ENCODE peak calls at places on chromosome 16, in six cellular contexts. One of them, this sample, is unnamed.

GRCh38 chr16:76201385-76201784 is 75.8 kb upstream of the CNTNAP4 start:
- DNase-seq in AG04450: peak; percentile 2
- DNase-seq in body of pancreas: no peak
- DNase-seq in AG09319: no peak
- DNase-seq in RWPE2: no peak
- DNase-seq in psoas muscle: no peak
- DNase-seq in this sample: no peak

GRCh38 chr16:630815-631405 is at the start of gene WFIKKN1:
- DNase-seq in AG04450: no peak
- DNase-seq in body of pancreas: peak; percentile 55
- DNase-seq in AG09319: no peak
- DNase-seq in RWPE2: no peak
- DNase-seq in psoas muscle: peak; percentile 68
- DNase-seq in this sample: no peak

GRCh38 chr16:22225060-22225459 is 19.0 kb downstream of the EEF2K start:
- DNase-seq in AG04450: no peak
- DNase-seq in body of pancreas: no peak
- DNase-seq in AG09319: no peak
- DNase-seq in RWPE2: no peak
- DNase-seq in psoas muscle: no peak
- DNase-seq in this sample: no peak

GRCh38 chr16:29663020-29663828 is at the start of gene SPN:
- DNase-seq in AG04450: no peak
- DNase-seq in body of pancreas: no peak
- DNase-seq in AG09319: no peak
- DNase-seq in RWPE2: no peak
- DNase-seq in psoas muscle: no peak
- DNase-seq in this sample: no peak

GRCh38 chr16:81833751-81834150 is 54.7 kb downstream of the PLCG2 start:
- DNase-seq in AG04450: no peak
- DNase-seq in body of pancreas: no peak
- DNase-seq in AG09319: no peak
- DNase-seq in RWPE2: no peak
- DNase-seq in psoas muscle: no peak
- DNase-seq in this sample: no peak

GRCh38 chr16:85715169-85716015 is 26.6 kb upstream of the GINS2 start:
- DNase-seq in AG04450: no peak
- DNase-seq in body of pancreas: no peak
- DNase-seq in AG09319: no peak
- DNase-seq in RWPE2: peak; percentile 51
- DNase-seq in psoas muscle: no peak
- DNase-seq in this sample: no peak

GRCh38 chr16:63913278-63913677 is 1208.6 kb downstream of the CDH11 start:
- DNase-seq in AG04450: no peak
- DNase-seq in body of pancreas: no peak
- DNase-seq in AG09319: no peak
- DNase-seq in RWPE2: no peak
- DNase-seq in psoas muscle: no peak
- DNase-seq in this sample: no peak

GRCh38 chr16:53511403-53512280 is 8.6 kb upstream of the AKTIP start:
- DNase-seq in AG04450: no peak
- DNase-seq in body of pancreas: peak; percentile 63
- DNase-seq in AG09319: no peak
- DNase-seq in RWPE2: no peak
- DNase-seq in psoas muscle: no peak
- DNase-seq in this sample: no peak

GRCh38 chr16:68784226-68784625 is 47.1 kb downstream of the CDH1 start:
- DNase-seq in AG04450: no peak
- DNase-seq in body of pancreas: no peak
- DNase-seq in AG09319: no peak
- DNase-seq in RWPE2: no peak
- DNase-seq in psoas muscle: no peak
- DNase-seq in this sample: no peak

GRCh38 chr16:83779881-83780280 is 27.9 kb upstream of the HSBP1 start:
- DNase-seq in AG04450: no peak
- DNase-seq in body of pancreas: no peak
- DNase-seq in AG09319: peak; percentile 24
- DNase-seq in RWPE2: no peak
- DNase-seq in psoas muscle: no peak
- DNase-seq in this sample: no peak

GRCh38 chr16:24141466-24141865 is 114.7 kb upstream of the CACNG3 start:
- DNase-seq in AG04450: no peak
- DNase-seq in body of pancreas: no peak
- DNase-seq in AG09319: no peak
- DNase-seq in RWPE2: no peak
- DNase-seq in psoas muscle: no peak
- DNase-seq in this sample: no peak

GRCh38 chr16:68786685-68787418 is 49.8 kb downstream of the CDH1 start:
- DNase-seq in AG04450: no peak
- DNase-seq in body of pancreas: peak; percentile 78
- DNase-seq in AG09319: no peak
- DNase-seq in RWPE2: no peak
- DNase-seq in psoas muscle: no peak
- DNase-seq in this sample: no peak

GRCh38 chr16:27801259-27801945 is 251.5 kb downstream of the KATNIP start:
- DNase-seq in AG04450: no peak
- DNase-seq in body of pancreas: no peak
- DNase-seq in AG09319: no peak
- DNase-seq in RWPE2: no peak
- DNase-seq in psoas muscle: no peak
- DNase-seq in this sample: no peak

GRCh38 chr16:53080345-53081031 is 25.7 kb downstream of the CHD9 start:
- DNase-seq in AG04450: peak; percentile 65
- DNase-seq in body of pancreas: no peak
- DNase-seq in AG09319: peak; percentile 74
- DNase-seq in RWPE2: peak; percentile 92
- DNase-seq in psoas muscle: peak; percentile 76
- DNase-seq in this sample: no peak

GRCh38 chr16:56732832-56733231 is 2.9 kb downstream of the NUP93 start:
- DNase-seq in AG04450: no peak
- DNase-seq in body of pancreas: no peak
- DNase-seq in AG09319: no peak
- DNase-seq in RWPE2: no peak
- DNase-seq in psoas muscle: no peak
- DNase-seq in this sample: no peak

GRCh38 chr16:21277927-21278706 is at the start of gene CRYM:
- DNase-seq in AG04450: no peak
- DNase-seq in body of pancreas: peak; percentile 61
- DNase-seq in AG09319: no peak
- DNase-seq in RWPE2: no peak
- DNase-seq in psoas muscle: peak; percentile 70
- DNase-seq in this sample: peak; percentile 88

GRCh38 chr16:2930236-2930635 is 18.5 kb downstream of the FLYWCH1 start:
- DNase-seq in AG04450: no peak
- DNase-seq in body of pancreas: no peak
- DNase-seq in AG09319: no peak
- DNase-seq in RWPE2: no peak
- DNase-seq in psoas muscle: no peak
- DNase-seq in this sample: no peak

GRCh38 chr16:25140459-25140858 is 28.9 kb downstream of the LCMT1 start:
- DNase-seq in AG04450: no peak
- DNase-seq in body of pancreas: no peak
- DNase-seq in AG09319: no peak
- DNase-seq in RWPE2: no peak
- DNase-seq in psoas muscle: no peak
- DNase-seq in this sample: no peak

GRCh38 chr16:17223576-17223975 is 247.2 kb downstream of the XYLT1 start:
- DNase-seq in AG04450: no peak
- DNase-seq in body of pancreas: no peak
- DNase-seq in AG09319: no peak
- DNase-seq in RWPE2: no peak
- DNase-seq in psoas muscle: no peak
- DNase-seq in this sample: no peak

GRCh38 chr16:54939537-54940278 is 9.0 kb downstream of the IRX5 start:
- DNase-seq in AG04450: no peak
- DNase-seq in body of pancreas: no peak
- DNase-seq in AG09319: no peak
- DNase-seq in RWPE2: no peak
- DNase-seq in psoas muscle: no peak
- DNase-seq in this sample: peak; percentile 80

GRCh38 chr16:56305956-56306565 is 114.8 kb downstream of the GNAO1 start:
- DNase-seq in AG04450: no peak
- DNase-seq in body of pancreas: no peak
- DNase-seq in AG09319: no peak
- DNase-seq in RWPE2: no peak
- DNase-seq in psoas muscle: no peak
- DNase-seq in this sample: peak; percentile 29

GRCh38 chr16:73054732-73055481 is 7.0 kb upstream of the ZFHX3 start:
- DNase-seq in AG04450: no peak
- DNase-seq in body of pancreas: no peak
- DNase-seq in AG09319: no peak
- DNase-seq in RWPE2: no peak
- DNase-seq in psoas muscle: no peak
- DNase-seq in this sample: no peak

GRCh38 chr16:22313876-22314470 is 16.8 kb downstream of the POLR3E start:
- DNase-seq in AG04450: no peak
- DNase-seq in body of pancreas: peak; percentile 8
- DNase-seq in AG09319: no peak
- DNase-seq in RWPE2: no peak
- DNase-seq in psoas muscle: no peak
- DNase-seq in this sample: no peak

GRCh38 chr16:14957576-14958322 is 17.1 kb upstream of the PDXDC1 start:
- DNase-seq in AG04450: no peak
- DNase-seq in body of pancreas: no peak
- DNase-seq in AG09319: no peak
- DNase-seq in RWPE2: no peak
- DNase-seq in psoas muscle: no peak
- DNase-seq in this sample: peak; percentile 95

GRCh38 chr16:84738255-84739038 is 38.6 kb downstream of the USP10 start:
- DNase-seq in AG04450: peak; percentile 26
- DNase-seq in body of pancreas: peak; percentile 77
- DNase-seq in AG09319: no peak
- DNase-seq in RWPE2: peak; percentile 76
- DNase-seq in psoas muscle: peak; percentile 79
- DNase-seq in this sample: no peak

GRCh38 chr16:67151431-67152097 is 766 bp upstream of the B3GNT9 start:
- DNase-seq in AG04450: no peak
- DNase-seq in body of pancreas: no peak
- DNase-seq in AG09319: no peak
- DNase-seq in RWPE2: peak; percentile 28
- DNase-seq in psoas muscle: no peak
- DNase-seq in this sample: no peak
- TF ChIP-seq CTCF in AG04450: no peak
- TF ChIP-seq CTCF in body of pancreas: no peak
- TF ChIP-seq CTCF in AG09319: no peak
- TF ChIP-seq CTCF in RWPE2: no peak
- TF ChIP-seq CTCF in psoas muscle: no peak
- TF ChIP-seq CTCF in this sample: no peak

GRCh38 chr16:11482946-11483748 is 103.6 kb downstream of the LITAF start:
- DNase-seq in AG04450: no peak
- DNase-seq in body of pancreas: no peak
- DNase-seq in AG09319: no peak
- DNase-seq in RWPE2: no peak
- DNase-seq in psoas muscle: no peak
- DNase-seq in this sample: no peak
- TF ChIP-seq CTCF in AG04450: no peak
- TF ChIP-seq CTCF in body of pancreas: no peak
- TF ChIP-seq CTCF in AG09319: no peak
- TF ChIP-seq CTCF in RWPE2: no peak
- TF ChIP-seq CTCF in psoas muscle: no peak
- TF ChIP-seq CTCF in this sample: no peak

DNA sequence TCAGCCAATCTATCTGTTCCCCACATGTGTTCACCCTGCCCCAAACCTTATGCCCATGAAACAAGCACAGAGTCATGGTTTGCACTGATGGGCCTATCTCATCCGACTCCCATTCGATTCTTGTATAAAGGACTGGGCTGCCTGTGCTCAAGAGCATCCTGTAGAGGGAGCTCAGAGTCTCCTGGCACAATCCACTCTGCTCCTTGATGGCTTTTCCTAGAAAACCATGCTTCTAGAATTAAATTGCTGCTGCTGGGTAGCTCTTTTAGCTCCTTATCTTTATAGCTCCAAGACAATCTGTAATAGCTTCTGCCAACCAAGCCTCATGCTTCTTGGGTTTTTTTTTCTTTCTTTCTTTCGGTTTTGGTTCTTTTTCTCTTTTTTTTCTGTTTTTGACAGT is 9.7 kb downstream of the ZNF19 start:
- DNase-seq in AG04450: no peak
- DNase-seq in body of pancreas: no peak
- DNase-seq in AG09319: no peak
- DNase-seq in RWPE2: no peak
- DNase-seq in psoas muscle: no peak
- DNase-seq in this sample: no peak
- TF ChIP-seq CTCF in AG04450: peak; percentile 48
- TF ChIP-seq CTCF in body of pancreas: peak; percentile 14
- TF ChIP-seq CTCF in AG09319: no peak
- TF ChIP-seq CTCF in RWPE2: peak; percentile 43
- TF ChIP-seq CTCF in psoas muscle: no peak
- TF ChIP-seq CTCF in this sample: peak; percentile 70

GRCh38 chr16:65415460-65415859 is 293.6 kb upstream of the CDH11 start:
- DNase-seq in AG04450: no peak
- DNase-seq in body of pancreas: no peak
- DNase-seq in AG09319: no peak
- DNase-seq in RWPE2: no peak
- DNase-seq in psoas muscle: no peak
- DNase-seq in this sample: no peak
- TF ChIP-seq CTCF in AG04450: no peak
- TF ChIP-seq CTCF in body of pancreas: no peak
- TF ChIP-seq CTCF in AG09319: no peak
- TF ChIP-seq CTCF in RWPE2: no peak
- TF ChIP-seq CTCF in psoas muscle: no peak
- TF ChIP-seq CTCF in this sample: no peak

DNA sequence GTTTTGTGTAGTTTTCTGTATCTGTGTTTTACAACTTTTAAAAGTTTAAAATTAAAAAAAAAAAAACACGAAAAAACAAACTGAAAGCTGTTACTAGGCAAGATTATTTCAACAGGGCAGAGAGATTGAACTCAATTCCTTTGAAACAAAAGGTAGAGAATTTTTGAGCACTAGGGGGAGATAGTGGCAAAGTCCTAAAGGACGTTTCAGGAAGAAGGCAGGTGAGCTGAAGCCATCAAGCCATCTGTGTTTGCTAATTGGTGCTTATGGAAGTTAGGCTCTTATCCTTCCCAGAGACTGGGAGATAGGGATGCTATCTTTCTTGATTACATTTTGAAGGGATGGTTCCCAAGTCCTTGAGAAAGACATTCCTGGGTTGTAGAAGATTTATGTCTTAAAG is 70.6 kb upstream of the CLEC3A start:
- DNase-seq in AG04450: no peak
- DNase-seq in body of pancreas: no peak
- DNase-seq in AG09319: no peak
- DNase-seq in RWPE2: no peak
- DNase-seq in psoas muscle: no peak
- DNase-seq in this sample: no peak
- TF ChIP-seq CTCF in AG04450: peak; percentile 32
- TF ChIP-seq CTCF in body of pancreas: peak; percentile 28
- TF ChIP-seq CTCF in AG09319: peak; percentile 26
- TF ChIP-seq CTCF in RWPE2: peak; percentile 52
- TF ChIP-seq CTCF in psoas muscle: peak; percentile 27
- TF ChIP-seq CTCF in this sample: peak; percentile 30

This sample was measured in chondrocyte.